ENCODE peak calls at places on chromosomes 16 and 17, in eight cellular contexts. X, C, F, G, P, W, B and M are unnamed samples.
A peak's percentile ranks its signal among the peaks of the same experiment; 100 is the strongest.

GRCh38 chr17:19724501-19725420 is 8.4 kb upstream of the SLC47A2 start:
- DNase-seq in X (peak; percentile 75), C (no peak), F (peak; percentile 62), G (peak; percentile 88), P (peak; percentile 34), W (no peak), B (no peak), M (no peak)

GRCh38 chr17:18257268-18257681 is 1.3 kb downstream of the FLII start:
- DNase-seq in X (no peak), C (no peak), F (no peak), G (no peak), P (no peak), W (no peak), B (no peak), M (no peak)

GRCh38 chr16:13957197-13958078 is 37.5 kb downstream of the ERCC4 start:
- DNase-seq in X (peak; percentile 67), C (peak; percentile 96), F (peak; percentile 41), G (no peak), P (peak; percentile 93), W (peak; percentile 76), B (peak; percentile 73), M (peak; percentile 98)

GRCh38 chr17:2068589-2069051 is 13.7 kb downstream of the HIC1 start:
- DNase-seq in X (peak; percentile 33), C (peak; percentile 74), F (no peak), G (no peak), P (peak; percentile 53), W (no peak), B (no peak), M (no peak)

GRCh38 chr17:40564195-40564882 is 933 bp downstream of the CCR7 start:
- DNase-seq in X (no peak), C (no peak), F (no peak), G (no peak), P (no peak), W (no peak), B (no peak), M (no peak)

GRCh38 chr17:49513044-49513395 is 17.9 kb downstream of the NGFR start:
- DNase-seq in X (no peak), C (no peak), F (no peak), G (no peak), P (no peak), W (no peak), B (no peak), M (no peak)

GRCh38 chr17:40068917-40069750 is 6.4 kb downstream of the THRA start:
- DNase-seq in X (peak; percentile 93), C (peak; percentile 89), F (peak; percentile 94), G (peak; percentile 87), P (peak; percentile 90), W (peak; percentile 36), B (peak; percentile 77), M (peak; percentile 75)

GRCh38 chr16:9154576-9155410 is 63.3 kb downstream of the HAPSTR1 start:
- DNase-seq in X (no peak), C (no peak), F (no peak), G (no peak), P (no peak), W (no peak), B (no peak), M (no peak)

GRCh38 chr16:23134274-23134673 is 15.0 kb downstream of the USP31 start:
- DNase-seq in X (no peak), C (peak; percentile 67), F (peak; percentile 69), G (peak; percentile 69), P (no peak), W (no peak), B (no peak), M (no peak)

GRCh38 chr16:53822936-53823529 is 119.1 kb downstream of the FTO start:
- DNase-seq in X (no peak), C (peak; percentile 60), F (no peak), G (no peak), P (peak; percentile 50), W (no peak), B (no peak), M (peak; percentile 76)

GRCh38 chr17:50462446-50462845 is 6.2 kb downstream of the CHAD start:
- DNase-seq in X (no peak), C (no peak), F (no peak), G (peak; percentile 84), P (no peak), W (no peak), B (no peak), M (no peak)

GRCh38 chr17:16923904-16924700 is 47.8 kb downstream of the TNFRSF13B start:
- DNase-seq in X (no peak), C (no peak), F (peak; percentile 6), G (peak; percentile 27), P (no peak), W (no peak), B (no peak), M (no peak)

GRCh38 chr17:16920628-16921020 is 51.3 kb downstream of the TNFRSF13B start:
- DNase-seq in X (no peak), C (no peak), F (peak; percentile 3), G (no peak), P (no peak), W (no peak), B (no peak), M (no peak)

GRCh38 chr17:16923097-16923903 is 48.6 kb downstream of the TNFRSF13B start:
- DNase-seq in X (no peak), C (no peak), F (peak; percentile 7), G (no peak), P (no peak), W (no peak), B (no peak), M (no peak)

GRCh38 chr17:16924701-16925440 is 47.0 kb downstream of the TNFRSF13B start:
- DNase-seq in X (no peak), C (no peak), F (peak; percentile 2), G (no peak), P (no peak), W (no peak), B (no peak), M (no peak)

GRCh38 chr17:16922386-16923096 is 49.4 kb downstream of the TNFRSF13B start:
- DNase-seq in X (no peak), C (peak; percentile 33), F (no peak), G (no peak), P (no peak), W (no peak), B (no peak), M (no peak)
- TF ChIP-seq CTCF in X (no peak), C (peak; percentile 29), F (no peak), G (no peak), P (no peak), W (no peak), B (peak; percentile 11), M (no peak)

GRCh38 chr16:88510091-88510719 is 57.1 kb downstream of the ZFPM1 start:
- DNase-seq in X (no peak), C (no peak), F (no peak), G (no peak), P (no peak), W (no peak), B (no peak), M (no peak)

GRCh38 chr16:88509749-88510069 is 56.6 kb downstream of the ZFPM1 start:
- DNase-seq in X (no peak), C (no peak), F (no peak), G (no peak), P (no peak), W (no peak), B (no peak), M (no peak)

GRCh38 chr16:88507231-88507743 is 54.2 kb downstream of the ZFPM1 start:
- DNase-seq in X (no peak), C (no peak), F (no peak), G (no peak), P (no peak), W (no peak), B (no peak), M (no peak)

GRCh38 chr16:88508376-88508867 is 55.3 kb downstream of the ZFPM1 start:
- DNase-seq in X (no peak), C (no peak), F (no peak), G (no peak), P (no peak), W (no peak), B (no peak), M (no peak)

DNA sequence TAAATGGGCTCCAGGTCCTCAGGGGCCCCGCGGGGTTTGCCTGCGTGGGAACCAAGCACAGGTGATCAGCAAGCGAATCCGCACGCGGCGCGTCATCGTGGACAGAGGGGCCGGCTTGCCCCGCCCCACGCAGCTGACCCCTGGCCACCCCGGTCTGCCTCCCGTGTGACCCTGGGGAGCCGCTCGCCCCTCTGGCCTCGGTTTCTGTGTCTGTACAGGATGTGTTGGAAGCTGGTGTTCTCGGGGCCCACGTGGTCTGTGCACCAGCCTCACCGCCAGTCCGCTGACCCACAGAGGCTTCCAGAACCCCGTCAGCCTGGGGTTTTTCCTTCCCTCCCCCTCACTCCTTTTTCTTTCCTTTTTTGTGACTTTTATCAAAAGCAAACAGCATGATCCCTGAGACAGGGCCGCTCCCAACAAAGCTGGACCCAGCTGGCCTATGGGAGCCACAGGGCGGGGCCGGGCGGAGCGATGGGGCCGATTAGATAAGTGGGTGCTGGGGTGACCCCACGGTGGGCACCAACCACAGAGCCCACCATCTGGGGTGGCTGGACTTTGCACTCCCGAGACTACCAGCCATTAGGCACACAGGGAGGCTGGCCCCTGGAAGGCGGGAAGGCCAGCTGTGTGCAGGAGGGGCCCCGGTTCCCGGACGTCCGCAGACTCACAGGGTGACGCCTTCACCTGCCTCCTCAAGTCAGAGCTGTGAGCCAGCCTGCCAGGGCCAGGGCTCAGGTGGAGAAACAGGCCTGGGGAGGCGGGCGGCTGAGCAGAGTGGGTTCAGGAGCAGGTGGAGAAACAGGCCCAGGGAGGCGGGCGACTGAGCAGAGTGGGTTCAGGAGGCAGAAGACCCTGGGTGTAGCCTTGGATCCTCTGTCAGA is 56.0 kb downstream of the ZFPM1 start:
- DNase-seq in X (no peak), C (no peak), F (no peak), G (no peak), P (no peak), W (no peak), B (no peak), M (no peak)
- H3K4me3 ChIP-seq in X (no peak overlapping the region), C (no peak overlapping the region), F (no peak overlapping the region), G (no peak overlapping the region), P (no peak overlapping the region), W (no peak overlapping the region), B (no peak overlapping the region), M (no peak overlapping the region)

GRCh38 chr16:58243528-58244004 is 45.7 kb upstream of the CSNK2A2 start:
- DNase-seq in X (no peak), C (no peak), F (no peak), G (no peak), P (no peak), W (no peak), B (no peak), M (no peak)
- TF ChIP-seq CTCF in X (no peak), C (no peak), F (no peak), G (no peak), P (no peak), W (no peak), B (no peak), M (no peak)

DNA sequence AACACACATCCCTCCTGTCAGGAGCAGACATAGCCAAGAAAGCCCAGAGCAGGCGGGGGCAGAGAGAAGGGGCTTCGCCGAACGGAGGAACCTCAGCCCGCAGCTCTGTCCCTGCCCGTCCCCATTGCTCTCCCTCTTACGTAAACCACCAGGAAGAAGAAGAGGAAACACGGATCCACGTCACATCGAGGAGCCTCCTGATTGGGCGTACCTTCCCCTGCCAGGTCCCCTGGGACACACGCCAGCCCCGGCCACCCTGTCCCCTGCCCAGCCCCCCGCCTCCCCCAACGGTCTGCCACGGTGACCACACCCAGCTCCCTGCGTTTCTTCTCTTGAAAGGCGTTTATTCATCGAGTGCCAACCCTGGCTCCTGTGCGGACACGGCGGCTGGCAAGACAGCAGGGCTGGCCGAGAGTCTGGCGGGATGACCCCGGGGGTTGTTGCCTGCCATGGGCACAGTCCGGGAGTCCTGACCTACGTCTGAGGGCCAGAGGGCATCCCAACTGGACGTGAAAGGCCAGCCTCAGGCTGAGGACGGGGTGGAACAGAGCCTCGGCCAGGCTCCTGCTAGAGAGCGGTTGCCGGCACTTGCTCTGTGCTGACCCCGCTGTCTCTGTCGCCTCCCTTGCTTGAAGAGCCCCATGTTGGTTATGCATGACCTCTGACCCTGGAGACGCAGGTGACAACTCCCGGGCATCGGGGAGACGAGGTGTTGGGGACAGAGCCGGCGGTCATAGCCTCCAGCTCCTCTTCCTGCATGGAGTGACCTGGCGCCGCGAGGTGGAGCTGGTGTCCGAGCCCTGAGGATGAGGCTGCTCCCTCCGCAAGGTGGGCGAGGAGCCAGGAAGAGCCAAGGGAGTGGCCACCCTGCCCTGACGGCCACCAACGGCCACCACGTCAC is 40.6 kb upstream of the ACSF3 start:
- DNase-seq in X (no peak), C (no peak), F (no peak), G (no peak), P (peak; percentile 10), W (no peak), B (peak; percentile 5), M (peak; percentile 5)
- H3K4me3 ChIP-seq in X (peak overlapping the region; percentile 34), C (no peak overlapping the region), F (no peak overlapping the region), G (no peak overlapping the region), P (peak overlapping the region; percentile 26), W (no peak overlapping the region), B (peak overlapping the region; percentile 60), M (peak overlapping the region; percentile 28)